ENCODE peak calls at places on chromosomes 6 and 20, in eight cellular contexts. One of them, this sample, is unnamed. For H3K27me3, the result is how much of the 10 kb centered on the place peaks cover.

GRCh38 chr6:43743682-43744381 is 26.2 kb upstream of the VEGFA start:
- DNase-seq in neural progenitor cell: no peak
- DNase-seq in HCT116: no peak
- DNase-seq in SK-N-SH: no peak
- DNase-seq in hepatocyte: no peak
- DNase-seq in PC-3: no peak
- DNase-seq in GM23338: no peak
- DNase-seq in GM23248: no peak
- DNase-seq in this sample: no peak

GRCh38 chr20:36441027-36441414 is 100.3 kb upstream of the MYL9 start:
- DNase-seq in PC-3: no peak
- DNase-seq in neural progenitor cell: no peak
- DNase-seq in HCT116: no peak
- DNase-seq in GM23338: no peak
- DNase-seq in GM23248: no peak
- DNase-seq in hepatocyte: no peak
- DNase-seq in SK-N-SH: no peak
- DNase-seq in this sample: no peak

GRCh38 chr6:138222901-138223546 is 4.7 kb upstream of the PBOV1 start:
- DNase-seq in HCT116: no peak
- DNase-seq in GM23248: no peak
- DNase-seq in SK-N-SH: no peak
- DNase-seq in neural progenitor cell: no peak
- DNase-seq in GM23338: no peak
- DNase-seq in PC-3: no peak
- DNase-seq in hepatocyte: no peak
- DNase-seq in this sample: no peak

GRCh38 chr20:48620486-48621255 is 207.1 kb downstream of the PREX1 start:
- DNase-seq in GM23248: peak
- DNase-seq in PC-3: peak
- DNase-seq in GM23338: peak
- DNase-seq in HCT116: peak
- DNase-seq in neural progenitor cell: peak
- DNase-seq in hepatocyte: peak
- DNase-seq in SK-N-SH: peak
- DNase-seq in this sample: peak

GRCh38 chr6:110357696-110358535 is at the start of gene METTL24:
- DNase-seq in GM23338: peak
- DNase-seq in neural progenitor cell: peak
- DNase-seq in hepatocyte: peak
- DNase-seq in GM23248: peak
- DNase-seq in PC-3: no peak
- DNase-seq in SK-N-SH: peak
- DNase-seq in HCT116: no peak
- DNase-seq in this sample: no peak

GRCh38 chr20:23626040-23626620 is 11.6 kb downstream of the CST3 start:
- DNase-seq in GM23248: peak
- DNase-seq in GM23338: no peak
- DNase-seq in HCT116: no peak
- DNase-seq in neural progenitor cell: no peak
- DNase-seq in SK-N-SH: no peak
- DNase-seq in PC-3: peak
- DNase-seq in hepatocyte: peak
- DNase-seq in this sample: no peak

GRCh38 chr20:48983423-48984400 is 62.2 kb downstream of the ARFGEF2 start:
- DNase-seq in hepatocyte: peak
- DNase-seq in HCT116: no peak
- DNase-seq in PC-3: peak
- DNase-seq in neural progenitor cell: no peak
- DNase-seq in GM23248: peak
- DNase-seq in GM23338: no peak
- DNase-seq in SK-N-SH: peak
- DNase-seq in this sample: no peak

GRCh38 chr6:46684771-46685170 is 2.9 kb upstream of the TDRD6 start:
- DNase-seq in SK-N-SH: no peak
- DNase-seq in PC-3: peak
- DNase-seq in GM23338: no peak
- DNase-seq in neural progenitor cell: no peak
- DNase-seq in GM23248: peak
- DNase-seq in hepatocyte: no peak
- DNase-seq in HCT116: no peak
- DNase-seq in this sample: no peak

GRCh38 chr6:118659513-118660217 is 8.3 kb upstream of the CEP85L start:
- DNase-seq in SK-N-SH: no peak
- DNase-seq in GM23338: no peak
- DNase-seq in neural progenitor cell: no peak
- DNase-seq in hepatocyte: peak
- DNase-seq in HCT116: no peak
- DNase-seq in PC-3: no peak
- DNase-seq in GM23248: peak
- DNase-seq in this sample: no peak

GRCh38 chr6:169838291-169839028 is 87.0 kb downstream of the ERMARD start:
- DNase-seq in HCT116: no peak
- DNase-seq in GM23338: no peak
- DNase-seq in PC-3: no peak
- DNase-seq in hepatocyte: no peak
- DNase-seq in SK-N-SH: peak
- DNase-seq in GM23248: no peak
- DNase-seq in neural progenitor cell: no peak
- DNase-seq in this sample: no peak

GRCh38 chr20:18223399-18223798 is 64.9 kb upstream of the ZNF133 start:
- DNase-seq in PC-3: peak
- DNase-seq in SK-N-SH: no peak
- DNase-seq in hepatocyte: peak
- DNase-seq in HCT116: no peak
- DNase-seq in GM23338: no peak
- DNase-seq in neural progenitor cell: no peak
- DNase-seq in GM23248: no peak
- DNase-seq in this sample: no peak

GRCh38 chr20:13336308-13337089 is 115.4 kb downstream of the ISM1 start:
- DNase-seq in PC-3: peak
- DNase-seq in GM23338: no peak
- DNase-seq in GM23248: peak
- DNase-seq in HCT116: no peak
- DNase-seq in neural progenitor cell: no peak
- DNase-seq in hepatocyte: peak
- DNase-seq in SK-N-SH: no peak
- DNase-seq in this sample: no peak

GRCh38 chr20:4578375-4578774 is 143.3 kb upstream of the PRND start:
- DNase-seq in neural progenitor cell: no peak
- DNase-seq in GM23338: no peak
- DNase-seq in PC-3: no peak
- DNase-seq in hepatocyte: no peak
- DNase-seq in HCT116: no peak
- DNase-seq in SK-N-SH: no peak
- DNase-seq in GM23248: no peak
- DNase-seq in this sample: no peak

GRCh38 chr20:4571759-4572531 is 149.8 kb upstream of the PRND start:
- DNase-seq in SK-N-SH: no peak
- DNase-seq in GM23338: no peak
- DNase-seq in GM23248: peak
- DNase-seq in HCT116: no peak
- DNase-seq in PC-3: peak
- DNase-seq in hepatocyte: no peak
- DNase-seq in neural progenitor cell: no peak
- DNase-seq in this sample: no peak

GRCh38 chr20:4569882-4570281 is 151.8 kb upstream of the PRND start:
- DNase-seq in SK-N-SH: no peak
- DNase-seq in GM23248: no peak
- DNase-seq in PC-3: no peak
- DNase-seq in neural progenitor cell: peak
- DNase-seq in HCT116: no peak
- DNase-seq in hepatocyte: no peak
- DNase-seq in GM23338: no peak
- DNase-seq in this sample: no peak

GRCh38 chr20:4574356-4574690 is 147.4 kb upstream of the PRND start:
- DNase-seq in neural progenitor cell: no peak
- DNase-seq in HCT116: no peak
- DNase-seq in GM23248: no peak
- DNase-seq in GM23338: no peak
- DNase-seq in PC-3: no peak
- DNase-seq in SK-N-SH: no peak
- DNase-seq in hepatocyte: no peak
- DNase-seq in this sample: no peak

DNA sequence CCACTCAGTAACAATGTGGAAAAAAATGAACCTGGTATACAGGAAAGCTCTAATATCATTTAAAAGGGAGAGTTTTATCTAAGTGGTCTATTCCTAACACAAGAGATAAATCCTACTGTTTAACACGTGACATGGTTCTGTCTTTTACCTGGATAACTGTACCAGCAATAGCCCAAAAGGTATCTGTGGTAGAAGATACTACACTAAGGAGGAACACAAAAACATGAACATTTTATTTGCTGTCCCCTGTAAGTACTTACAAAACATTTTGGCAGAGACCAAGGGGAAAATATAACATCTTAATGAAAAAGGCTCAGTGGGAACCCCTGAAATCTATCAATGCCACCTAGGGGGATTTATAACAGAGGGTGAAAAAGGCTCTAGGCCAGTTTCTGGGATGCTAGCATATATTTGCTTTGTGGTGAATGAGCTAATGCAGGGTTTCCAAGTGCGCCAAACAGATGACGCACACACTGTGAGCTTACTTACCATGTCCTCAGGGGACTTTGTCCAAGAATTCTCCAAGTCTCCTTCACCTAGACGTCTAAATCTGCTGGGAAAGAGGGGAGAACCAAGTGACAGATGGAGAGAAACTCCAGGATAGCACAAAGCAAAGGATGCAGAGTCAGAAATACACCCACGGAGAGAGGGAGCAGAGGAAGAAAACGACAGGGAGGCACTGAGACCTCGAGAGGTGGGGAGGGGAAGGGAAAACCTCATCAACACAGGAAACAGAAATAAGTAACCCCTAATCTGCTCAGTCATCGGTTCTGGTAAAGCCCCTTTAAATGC is 147.9 kb upstream of the PRND start:
- DNase-seq in PC-3: peak
- DNase-seq in hepatocyte: no peak
- DNase-seq in neural progenitor cell: no peak
- DNase-seq in SK-N-SH: no peak
- DNase-seq in HCT116: no peak
- DNase-seq in GM23338: no peak
- DNase-seq in GM23248: peak
- DNase-seq in this sample: no peak
- H3K4me3 ChIP-seq in PC-3: peak
- H3K4me3 ChIP-seq in hepatocyte: no peak
- H3K4me3 ChIP-seq in neural progenitor cell: no peak
- H3K4me3 ChIP-seq in SK-N-SH: peak
- H3K4me3 ChIP-seq in HCT116: no peak
- H3K4me3 ChIP-seq in GM23338: no peak
- H3K4me3 ChIP-seq in GM23248: peak
- H3K4me3 ChIP-seq in this sample: no peak

DNA sequence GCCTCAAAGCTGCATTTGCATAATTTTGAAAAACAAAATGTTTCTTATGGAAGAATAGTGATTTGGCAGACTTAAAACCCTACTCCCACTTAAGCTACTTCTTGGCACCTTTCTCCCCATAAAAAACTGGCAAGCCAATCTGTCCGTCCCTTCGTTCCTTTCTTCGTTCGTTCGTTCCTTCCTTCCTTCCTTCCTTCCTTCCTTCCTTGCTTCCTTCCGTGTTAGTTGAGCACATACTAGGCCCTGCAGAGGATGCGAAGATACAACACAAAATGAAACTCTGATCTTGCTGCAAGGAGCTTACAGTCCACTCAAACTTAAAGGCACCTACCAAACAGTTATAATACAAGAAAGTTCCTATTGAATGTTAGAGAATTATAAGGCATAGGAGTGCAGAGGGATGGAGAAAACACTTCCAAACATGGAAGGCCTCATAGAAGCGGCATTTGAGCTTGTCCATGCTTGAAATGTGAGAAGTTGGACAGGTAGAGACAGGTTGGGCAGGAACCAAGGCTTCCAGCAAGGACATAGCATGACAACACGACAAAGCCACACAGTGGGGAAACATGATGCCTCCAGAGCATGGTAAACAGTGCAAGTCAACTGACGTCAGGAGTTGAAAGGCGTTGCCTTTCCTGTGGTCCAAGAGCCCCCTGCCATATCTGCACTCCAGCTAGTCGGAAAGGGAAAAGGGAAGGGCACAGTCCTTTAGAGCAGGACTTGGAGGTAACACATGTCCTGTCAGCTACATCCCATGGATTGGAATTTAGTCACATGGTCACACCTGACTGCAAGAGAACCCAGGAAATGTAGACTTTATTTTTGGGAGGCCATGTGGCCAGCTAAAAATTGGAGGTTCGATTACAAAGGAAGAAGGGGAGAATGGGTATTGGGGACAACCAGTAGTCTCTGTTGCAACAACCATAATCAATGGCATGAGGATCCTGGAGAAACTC is 7.0 kb downstream of the PNPLA1 start:
- DNase-seq in HCT116: no peak
- DNase-seq in PC-3: no peak
- DNase-seq in neural progenitor cell: no peak
- DNase-seq in hepatocyte: no peak
- DNase-seq in SK-N-SH: no peak
- DNase-seq in GM23248: no peak
- DNase-seq in GM23338: no peak
- DNase-seq in this sample: no peak
- H3K27me3 ChIP-seq in HCT116: under half
- H3K27me3 ChIP-seq in PC-3: half or more
- H3K27me3 ChIP-seq in neural progenitor cell: under half
- H3K27me3 ChIP-seq in hepatocyte: under half
- H3K27me3 ChIP-seq in SK-N-SH: under half
- H3K27me3 ChIP-seq in GM23248: half or more
- H3K27me3 ChIP-seq in GM23338: under half
- H3K27me3 ChIP-seq in this sample: under half

GRCh38 chr6:6243846-6244245 is 76.6 kb downstream of the F13A1 start:
- DNase-seq in neural progenitor cell: no peak
- DNase-seq in GM23248: no peak
- DNase-seq in HCT116: no peak
- DNase-seq in GM23338: no peak
- DNase-seq in SK-N-SH: no peak
- DNase-seq in PC-3: no peak
- DNase-seq in hepatocyte: peak
- DNase-seq in this sample: no peak
- TF ChIP-seq EZH2phosphoT487 in neural progenitor cell: no peak
- TF ChIP-seq EZH2phosphoT487 in GM23248: no peak
- TF ChIP-seq EZH2phosphoT487 in HCT116: no peak
- TF ChIP-seq EZH2phosphoT487 in GM23338: no peak
- TF ChIP-seq EZH2phosphoT487 in SK-N-SH: no peak
- TF ChIP-seq EZH2phosphoT487 in PC-3: no peak
- TF ChIP-seq EZH2phosphoT487 in hepatocyte: no peak
- TF ChIP-seq EZH2phosphoT487 in this sample: no peak

GRCh38 chr6:20284672-20285071 is 72.4 kb upstream of the MBOAT1 start:
- DNase-seq in GM23338: no peak
- DNase-seq in hepatocyte: no peak
- DNase-seq in PC-3: no peak
- DNase-seq in GM23248: no peak
- DNase-seq in HCT116: no peak
- DNase-seq in neural progenitor cell: no peak
- DNase-seq in SK-N-SH: no peak
- DNase-seq in this sample: no peak

GRCh38 chr6:20279608-20280287 is 67.5 kb upstream of the MBOAT1 start:
- DNase-seq in HCT116: no peak
- DNase-seq in neural progenitor cell: no peak
- DNase-seq in GM23338: no peak
- DNase-seq in GM23248: no peak
- DNase-seq in PC-3: peak
- DNase-seq in hepatocyte: peak
- DNase-seq in SK-N-SH: no peak
- DNase-seq in this sample: no peak

GRCh38 chr6:20279051-20279450 is 66.8 kb upstream of the MBOAT1 start:
- DNase-seq in neural progenitor cell: no peak
- DNase-seq in PC-3: no peak
- DNase-seq in GM23248: no peak
- DNase-seq in SK-N-SH: no peak
- DNase-seq in GM23338: no peak
- DNase-seq in HCT116: no peak
- DNase-seq in hepatocyte: no peak
- DNase-seq in this sample: no peak

GRCh38 chr6:20280288-20280621 is 68.0 kb upstream of the MBOAT1 start:
- DNase-seq in hepatocyte: no peak
- DNase-seq in HCT116: no peak
- DNase-seq in PC-3: no peak
- DNase-seq in GM23248: no peak
- DNase-seq in SK-N-SH: no peak
- DNase-seq in GM23338: no peak
- DNase-seq in neural progenitor cell: no peak
- DNase-seq in this sample: no peak
- H3K4me3 ChIP-seq in hepatocyte: no peak
- H3K4me3 ChIP-seq in HCT116: no peak
- H3K4me3 ChIP-seq in PC-3: no peak
- H3K4me3 ChIP-seq in GM23248: no peak
- H3K4me3 ChIP-seq in SK-N-SH: no peak
- H3K4me3 ChIP-seq in GM23338: no peak
- H3K4me3 ChIP-seq in neural progenitor cell: no peak
- H3K4me3 ChIP-seq in this sample: no peak